ENCODE peak calls at places on chromosomes 6 and 20, in nine cellular contexts. One of them, this sample, is unnamed.

GRCh38 chr6:119297049-119297448 is 52.5 kb downstream of the MAN1A1 start:
- DNase-seq in PC-3: no peak
- DNase-seq in OCI-LY7: no peak
- DNase-seq in HCT116: no peak
- DNase-seq in neural progenitor cell: no peak
- DNase-seq in SK-N-SH: no peak
- DNase-seq in hepatocyte: no peak
- DNase-seq in MM.1S: no peak
- DNase-seq in GM23248: no peak
- DNase-seq in this sample: no peak

GRCh38 chr6:106134906-106135634 is 48.9 kb downstream of the PRDM1 start:
- DNase-seq in OCI-LY7: no peak
- DNase-seq in HCT116: peak
- DNase-seq in neural progenitor cell: no peak
- DNase-seq in SK-N-SH: no peak
- DNase-seq in hepatocyte: peak
- DNase-seq in PC-3: peak
- DNase-seq in MM.1S: no peak
- DNase-seq in GM23248: peak
- DNase-seq in this sample: no peak

GRCh38 chr6:35165630-35166071 is 24.5 kb upstream of the TCP11 start:
- DNase-seq in MM.1S: no peak
- DNase-seq in PC-3: peak
- DNase-seq in SK-N-SH: no peak
- DNase-seq in OCI-LY7: no peak
- DNase-seq in hepatocyte: peak
- DNase-seq in HCT116: no peak
- DNase-seq in GM23248: peak
- DNase-seq in neural progenitor cell: no peak
- DNase-seq in this sample: no peak

GRCh38 chr6:167858842-167859520 is 32.3 kb downstream of the AFDN start:
- DNase-seq in HCT116: no peak
- DNase-seq in PC-3: no peak
- DNase-seq in GM23248: no peak
- DNase-seq in MM.1S: no peak
- DNase-seq in neural progenitor cell: no peak
- DNase-seq in SK-N-SH: no peak
- DNase-seq in OCI-LY7: no peak
- DNase-seq in hepatocyte: no peak
- DNase-seq in this sample: no peak

GRCh38 chr20:37901667-37902503 is 1.0 kb upstream of the VSTM2L start:
- DNase-seq in hepatocyte: peak
- DNase-seq in HCT116: peak
- DNase-seq in SK-N-SH: peak
- DNase-seq in PC-3: peak
- DNase-seq in GM23248: peak
- DNase-seq in neural progenitor cell: peak
- DNase-seq in MM.1S: no peak
- DNase-seq in OCI-LY7: peak
- DNase-seq in this sample: peak

GRCh38 chr20:8414611-8415274 is 282.7 kb downstream of the PLCB1 start:
- DNase-seq in OCI-LY7: no peak
- DNase-seq in GM23248: peak
- DNase-seq in HCT116: peak
- DNase-seq in hepatocyte: no peak
- DNase-seq in SK-N-SH: no peak
- DNase-seq in PC-3: peak
- DNase-seq in neural progenitor cell: no peak
- DNase-seq in MM.1S: no peak
- DNase-seq in this sample: no peak

GRCh38 chr20:58790440-58790839 is 60.3 kb downstream of the GNAS-AS1 start:
- DNase-seq in OCI-LY7: no peak
- DNase-seq in PC-3: peak
- DNase-seq in SK-N-SH: no peak
- DNase-seq in neural progenitor cell: no peak
- DNase-seq in HCT116: no peak
- DNase-seq in GM23248: no peak
- DNase-seq in hepatocyte: no peak
- DNase-seq in MM.1S: no peak
- DNase-seq in this sample: no peak

GRCh38 chr6:110859335-110859792 is 15.2 kb upstream of the AMD1 start:
- DNase-seq in SK-N-SH: no peak
- DNase-seq in MM.1S: peak
- DNase-seq in PC-3: no peak
- DNase-seq in neural progenitor cell: no peak
- DNase-seq in GM23248: no peak
- DNase-seq in OCI-LY7: no peak
- DNase-seq in hepatocyte: no peak
- DNase-seq in HCT116: no peak
- DNase-seq in this sample: peak

GRCh38 chr6:25279748-25280616 is 808 bp downstream of the CARMIL1 start:
- DNase-seq in neural progenitor cell: peak
- DNase-seq in PC-3: peak
- DNase-seq in OCI-LY7: peak
- DNase-seq in HCT116: no peak
- DNase-seq in SK-N-SH: peak
- DNase-seq in MM.1S: peak
- DNase-seq in GM23248: peak
- DNase-seq in hepatocyte: peak
- DNase-seq in this sample: peak

GRCh38 chr6:45626087-45626891 is 248.6 kb upstream of the SUPT3H start:
- DNase-seq in MM.1S: no peak
- DNase-seq in HCT116: no peak
- DNase-seq in neural progenitor cell: peak
- DNase-seq in PC-3: peak
- DNase-seq in SK-N-SH: no peak
- DNase-seq in GM23248: peak
- DNase-seq in OCI-LY7: no peak
- DNase-seq in hepatocyte: no peak
- DNase-seq in this sample: no peak

GRCh38 chr6:105280033-105280432 is 100.2 kb upstream of the POPDC3 start:
- DNase-seq in GM23248: no peak
- DNase-seq in HCT116: no peak
- DNase-seq in OCI-LY7: no peak
- DNase-seq in PC-3: no peak
- DNase-seq in hepatocyte: no peak
- DNase-seq in SK-N-SH: no peak
- DNase-seq in MM.1S: no peak
- DNase-seq in neural progenitor cell: no peak
- DNase-seq in this sample: no peak

GRCh38 chr6:137722749-137723272 is 144.2 kb upstream of the TNFAIP3 start:
- DNase-seq in PC-3: no peak
- DNase-seq in MM.1S: peak
- DNase-seq in hepatocyte: no peak
- DNase-seq in SK-N-SH: no peak
- DNase-seq in HCT116: no peak
- DNase-seq in GM23248: no peak
- DNase-seq in OCI-LY7: no peak
- DNase-seq in neural progenitor cell: no peak
- DNase-seq in this sample: no peak

GRCh38 chr6:109202409-109203264 is 107.3 kb downstream of the CEP57L1 start:
- DNase-seq in HCT116: no peak
- DNase-seq in OCI-LY7: no peak
- DNase-seq in PC-3: peak
- DNase-seq in neural progenitor cell: no peak
- DNase-seq in GM23248: peak
- DNase-seq in SK-N-SH: no peak
- DNase-seq in MM.1S: no peak
- DNase-seq in hepatocyte: no peak
- DNase-seq in this sample: peak

GRCh38 chr6:129429953-129430352 is 280.0 kb downstream of the ARHGAP18 start:
- DNase-seq in neural progenitor cell: no peak
- DNase-seq in PC-3: no peak
- DNase-seq in hepatocyte: no peak
- DNase-seq in OCI-LY7: no peak
- DNase-seq in MM.1S: no peak
- DNase-seq in GM23248: no peak
- DNase-seq in SK-N-SH: no peak
- DNase-seq in HCT116: no peak
- DNase-seq in this sample: no peak

GRCh38 chr20:48457261-48458002 is 370.4 kb downstream of the PREX1 start:
- DNase-seq in SK-N-SH: no peak
- DNase-seq in hepatocyte: no peak
- DNase-seq in PC-3: no peak
- DNase-seq in HCT116: no peak
- DNase-seq in OCI-LY7: no peak
- DNase-seq in neural progenitor cell: no peak
- DNase-seq in MM.1S: no peak
- DNase-seq in GM23248: no peak
- DNase-seq in this sample: no peak

GRCh38 chr6:116536216-116536621 is 9.3 kb downstream of the TRAPPC3L start:
- DNase-seq in neural progenitor cell: peak
- DNase-seq in MM.1S: peak
- DNase-seq in PC-3: peak
- DNase-seq in GM23248: peak
- DNase-seq in HCT116: peak
- DNase-seq in hepatocyte: peak
- DNase-seq in OCI-LY7: peak
- DNase-seq in SK-N-SH: peak
- DNase-seq in this sample: peak

GRCh38 chr20:40390654-40391053 is 298.4 kb downstream of the MAFB start:
- DNase-seq in OCI-LY7: no peak
- DNase-seq in SK-N-SH: no peak
- DNase-seq in PC-3: no peak
- DNase-seq in neural progenitor cell: no peak
- DNase-seq in MM.1S: no peak
- DNase-seq in HCT116: no peak
- DNase-seq in GM23248: peak
- DNase-seq in hepatocyte: no peak
- DNase-seq in this sample: peak

GRCh38 chr6:3887150-3887700 is 38.1 kb downstream of the FAM50B start:
- DNase-seq in hepatocyte: no peak
- DNase-seq in OCI-LY7: no peak
- DNase-seq in neural progenitor cell: no peak
- DNase-seq in HCT116: no peak
- DNase-seq in PC-3: peak
- DNase-seq in GM23248: peak
- DNase-seq in SK-N-SH: no peak
- DNase-seq in MM.1S: no peak
- DNase-seq in this sample: peak

GRCh38 chr6:88586371-88587157 is 376.9 kb downstream of the RNGTT start:
- DNase-seq in hepatocyte: no peak
- DNase-seq in GM23248: peak
- DNase-seq in PC-3: peak
- DNase-seq in neural progenitor cell: peak
- DNase-seq in MM.1S: no peak
- DNase-seq in HCT116: no peak
- DNase-seq in SK-N-SH: no peak
- DNase-seq in OCI-LY7: no peak
- DNase-seq in this sample: no peak

GRCh38 chr6:170256641-170257040 is 34.2 kb downstream of the DLL1 start:
- DNase-seq in PC-3: no peak
- DNase-seq in GM23248: no peak
- DNase-seq in MM.1S: no peak
- DNase-seq in neural progenitor cell: no peak
- DNase-seq in hepatocyte: no peak
- DNase-seq in SK-N-SH: no peak
- DNase-seq in OCI-LY7: no peak
- DNase-seq in HCT116: no peak
- DNase-seq in this sample: no peak

GRCh38 chr6:154435400-154435945 is 75.0 kb downstream of the CNKSR3 start:
- DNase-seq in PC-3: no peak
- DNase-seq in GM23248: no peak
- DNase-seq in MM.1S: no peak
- DNase-seq in SK-N-SH: no peak
- DNase-seq in OCI-LY7: no peak
- DNase-seq in neural progenitor cell: no peak
- DNase-seq in HCT116: no peak
- DNase-seq in hepatocyte: no peak
- DNase-seq in this sample: no peak

GRCh38 chr20:11375966-11376365 is 541.7 kb upstream of the BTBD3 start:
- DNase-seq in HCT116: no peak
- DNase-seq in neural progenitor cell: no peak
- DNase-seq in GM23248: no peak
- DNase-seq in SK-N-SH: no peak
- DNase-seq in PC-3: peak
- DNase-seq in OCI-LY7: no peak
- DNase-seq in hepatocyte: no peak
- DNase-seq in MM.1S: no peak
- DNase-seq in this sample: no peak
- H2AFZ ChIP-seq in HCT116: no peak
- H2AFZ ChIP-seq in neural progenitor cell: no peak
- H2AFZ ChIP-seq in GM23248: no peak
- H2AFZ ChIP-seq in SK-N-SH: no peak
- H2AFZ ChIP-seq in PC-3: no peak
- H2AFZ ChIP-seq in OCI-LY7: no peak
- H2AFZ ChIP-seq in hepatocyte: no peak
- H2AFZ ChIP-seq in MM.1S: no peak
- H2AFZ ChIP-seq in this sample: no peak

GRCh38 chr20:61736001-61736635 is 329.6 kb downstream of the TAF4 start:
- DNase-seq in OCI-LY7: no peak
- DNase-seq in MM.1S: no peak
- DNase-seq in hepatocyte: no peak
- DNase-seq in GM23248: no peak
- DNase-seq in neural progenitor cell: no peak
- DNase-seq in HCT116: no peak
- DNase-seq in PC-3: no peak
- DNase-seq in SK-N-SH: no peak
- DNase-seq in this sample: no peak
- TF ChIP-seq EZH2phosphoT487 in OCI-LY7: no peak
- TF ChIP-seq EZH2phosphoT487 in MM.1S: no peak
- TF ChIP-seq EZH2phosphoT487 in hepatocyte: no peak
- TF ChIP-seq EZH2phosphoT487 in GM23248: no peak
- TF ChIP-seq EZH2phosphoT487 in neural progenitor cell: no peak
- TF ChIP-seq EZH2phosphoT487 in HCT116: no peak
- TF ChIP-seq EZH2phosphoT487 in PC-3: no peak
- TF ChIP-seq EZH2phosphoT487 in SK-N-SH: no peak
- TF ChIP-seq EZH2phosphoT487 in this sample: no peak

GRCh38 chr20:46857061-46857831 is 37.4 kb upstream of the EYA2 start:
- DNase-seq in hepatocyte: no peak
- DNase-seq in MM.1S: no peak
- DNase-seq in OCI-LY7: no peak
- DNase-seq in PC-3: no peak
- DNase-seq in HCT116: no peak
- DNase-seq in SK-N-SH: no peak
- DNase-seq in GM23248: peak
- DNase-seq in neural progenitor cell: no peak
- DNase-seq in this sample: no peak
- H2AFZ ChIP-seq in hepatocyte: no peak
- H2AFZ ChIP-seq in MM.1S: no peak
- H2AFZ ChIP-seq in OCI-LY7: no peak
- H2AFZ ChIP-seq in PC-3: no peak
- H2AFZ ChIP-seq in HCT116: no peak
- H2AFZ ChIP-seq in SK-N-SH: no peak
- H2AFZ ChIP-seq in GM23248: peak
- H2AFZ ChIP-seq in neural progenitor cell: peak
- H2AFZ ChIP-seq in this sample: peak

DNA sequence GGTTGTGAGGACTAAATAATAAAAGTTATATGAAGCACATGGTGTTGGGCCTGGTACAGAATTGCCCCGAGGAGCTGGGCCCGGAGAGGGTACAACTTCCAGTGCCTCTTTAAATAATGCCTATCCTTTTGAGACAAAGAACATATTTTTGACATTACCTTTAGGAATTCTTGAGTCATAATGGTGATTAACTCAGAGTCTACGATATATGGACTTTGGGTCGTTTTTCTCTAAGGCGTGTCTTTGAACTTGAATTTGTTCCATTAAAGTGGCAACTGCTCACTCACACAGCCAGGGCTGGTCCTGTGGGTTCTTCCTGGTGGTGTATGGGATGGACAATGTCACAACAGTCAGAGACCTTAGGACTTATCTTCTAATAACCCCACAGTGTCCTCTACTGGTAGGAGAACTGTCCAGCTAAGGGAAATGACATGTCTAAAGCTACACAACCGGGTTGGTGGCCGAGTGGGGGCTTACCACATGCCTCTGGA is 106.5 kb downstream of the CDC5L start:
- DNase-seq in MM.1S: no peak
- DNase-seq in GM23248: peak
- DNase-seq in OCI-LY7: no peak
- DNase-seq in neural progenitor cell: no peak
- DNase-seq in SK-N-SH: no peak
- DNase-seq in HCT116: peak
- DNase-seq in PC-3: peak
- DNase-seq in hepatocyte: peak
- DNase-seq in this sample: no peak
- TF ChIP-seq EZH2phosphoT487 in MM.1S: no peak
- TF ChIP-seq EZH2phosphoT487 in GM23248: peak
- TF ChIP-seq EZH2phosphoT487 in OCI-LY7: no peak
- TF ChIP-seq EZH2phosphoT487 in neural progenitor cell: no peak
- TF ChIP-seq EZH2phosphoT487 in SK-N-SH: no peak
- TF ChIP-seq EZH2phosphoT487 in HCT116: no peak
- TF ChIP-seq EZH2phosphoT487 in PC-3: no peak
- TF ChIP-seq EZH2phosphoT487 in hepatocyte: no peak
- TF ChIP-seq EZH2phosphoT487 in this sample: no peak

This sample was measured in GM23338.